ENCODE peak calls at places on chromosome 6, in seven cellular contexts. Q, B, S, O, C, V and U are unnamed samples. For H3K36me3, the result is how much of the 10 kb centered on the place peaks cover.

GRCh38 chr6:52160468-52161104 is 25.6 kb upstream of the IL17A start:
- DNase-seq in Q (no peak), B (no peak), S (no peak), O (no peak), C (no peak), V (no peak), U (no peak)

GRCh38 chr6:47665112-47665511 is 33.3 kb upstream of the ADGRF4 start:
- DNase-seq in Q (no peak), B (no peak), S (no peak), O (peak), C (no peak), V (no peak), U (no peak)

GRCh38 chr6:6915219-6915618 is 192.5 kb upstream of the RREB1 start:
- DNase-seq in Q (no peak), B (no peak), S (no peak), O (no peak), C (no peak), V (peak), U (no peak)

GRCh38 chr6:161091972-161092701 is 100.6 kb downstream of the MAP3K4 start:
- DNase-seq in Q (no peak), B (no peak), S (no peak), O (no peak), C (no peak), V (peak), U (no peak)

GRCh38 chr6:17865798-17866725 is 121.4 kb downstream of the KIF13A start:
- DNase-seq in Q (no peak), B (peak), S (peak), O (peak), C (no peak), V (peak), U (no peak)

GRCh38 chr6:36333889-36334288 is 2.8 kb downstream of the BNIP5 start:
- DNase-seq in Q (no peak), B (no peak), S (no peak), O (no peak), C (no peak), V (no peak), U (no peak)

GRCh38 chr6:47057830-47058540 is 15.9 kb upstream of the ADGRF1 start:
- DNase-seq in Q (no peak), B (peak), S (no peak), O (no peak), C (no peak), V (no peak), U (no peak)

GRCh38 chr6:130107710-130108109 is 89.3 kb downstream of the L3MBTL3 start:
- DNase-seq in Q (no peak), B (no peak), S (no peak), O (no peak), C (no peak), V (no peak), U (no peak)

GRCh38 chr6:29702519-29703103 is 20.6 kb upstream of the HLA-F start:
- DNase-seq in Q (peak), B (peak), S (peak), O (peak), C (peak), V (no peak), U (peak)

GRCh38 chr6:157099912-157100593 is 223.3 kb downstream of the TMEM242 start:
- DNase-seq in Q (peak), B (no peak), S (no peak), O (no peak), C (no peak), V (no peak), U (peak)

GRCh38 chr6:156639023-156639728 is 138.0 kb upstream of the ARID1B start:
- DNase-seq in Q (no peak), B (peak), S (no peak), O (no peak), C (no peak), V (no peak), U (no peak)

GRCh38 chr6:49915035-49915434 is 48.7 kb upstream of the CRISP1 start:
- DNase-seq in Q (no peak), B (no peak), S (no peak), O (no peak), C (no peak), V (no peak), U (no peak)

GRCh38 chr6:26555505-26556262 is 17.5 kb downstream of the HMGN4 start:
- DNase-seq in Q (peak), B (no peak), S (no peak), O (no peak), C (no peak), V (no peak), U (no peak)

GRCh38 chr6:90790696-90791095 is 203.8 kb upstream of the MAP3K7 start:
- DNase-seq in Q (no peak), B (peak), S (no peak), O (no peak), C (no peak), V (peak), U (no peak)

GRCh38 chr6:14721103-14721758 is 524.6 kb upstream of the JARID2 start:
- DNase-seq in Q (no peak), B (no peak), S (no peak), O (no peak), C (no peak), V (peak), U (no peak)

GRCh38 chr6:101534386-101534785 is 140.9 kb downstream of the GRIK2 start:
- DNase-seq in Q (no peak), B (peak), S (no peak), O (no peak), C (no peak), V (peak), U (no peak)

GRCh38 chr6:69953491-69953890 is 87.1 kb downstream of the COL19A1 start:
- DNase-seq in Q (no peak), B (no peak), S (no peak), O (no peak), C (no peak), V (no peak), U (no peak)

GRCh38 chr6:56693246-56693607 is 50.5 kb upstream of the DST start:
- DNase-seq in Q (no peak), B (peak), S (peak), O (no peak), C (no peak), V (peak), U (no peak)

GRCh38 chr6:8434727-8435092 is 635 bp downstream of the SLC35B3 start:
- DNase-seq in Q (no peak), B (no peak), S (no peak), O (no peak), C (no peak), V (no peak), U (no peak)

GRCh38 chr6:168026925-168027324 is 29.5 kb downstream of the KIF25 start:
- DNase-seq in Q (no peak), B (no peak), S (no peak), O (no peak), C (no peak), V (no peak), U (no peak)

GRCh38 chr6:4371207-4371921 is 236.0 kb upstream of the ECI2 start:
- DNase-seq in Q (no peak), B (peak), S (no peak), O (no peak), C (no peak), V (peak), U (no peak)

GRCh38 chr6:21537660-21538059 is 55.9 kb upstream of the SOX4 start:
- DNase-seq in Q (no peak), B (no peak), S (peak), O (no peak), C (no peak), V (no peak), U (no peak)

GRCh38 chr6:119105262-119105661 is 26.8 kb upstream of the FAM184A start:
- DNase-seq in Q (no peak), B (no peak), S (no peak), O (no peak), C (no peak), V (no peak), U (no peak)

GRCh38 chr6:105430685-105431084 is 27.8 kb upstream of the PREP start:
- DNase-seq in Q (no peak), B (no peak), S (no peak), O (no peak), C (no peak), V (no peak), U (no peak)

GRCh38 chr6:17505767-17506280 is 94.3 kb upstream of the FAM8A1 start:
- DNase-seq in Q (no peak), B (peak), S (no peak), O (no peak), C (no peak), V (peak), U (no peak)

GRCh38 chr6:39377530-39377929 is 55.0 kb upstream of the KCNK16 start:
- DNase-seq in Q (no peak), B (peak), S (peak), O (peak), C (no peak), V (peak), U (no peak)

GRCh38 chr6:72218125-72218524 is 331.8 kb downstream of the RIMS1 start:
- DNase-seq in Q (no peak), B (peak), S (no peak), O (peak), C (peak), V (peak), U (no peak)

GRCh38 chr6:148747493-148748160 is 797 bp downstream of the UST start:
- DNase-seq in Q (peak), B (peak), S (peak), O (no peak), C (peak), V (no peak), U (peak)

GRCh38 chr6:80425089-80425823 is 318.8 kb downstream of the BCKDHB start:
- DNase-seq in Q (no peak), B (peak), S (no peak), O (no peak), C (no peak), V (peak), U (no peak)

GRCh38 chr6:163311830-163312229 is 102.7 kb upstream of the QKI start:
- DNase-seq in Q (no peak), B (peak), S (no peak), O (peak), C (no peak), V (no peak), U (no peak)
- H3K36me3 ChIP-seq in Q (under half), B (under half), S (under half), O (under half), C (under half), V (under half), U (under half)

GRCh38 chr6:79042088-79042798 is 35.8 kb downstream of the PHIP start:
- DNase-seq in Q (no peak), B (no peak), S (no peak), O (no peak), C (no peak), V (no peak), U (no peak)
- H3K36me3 ChIP-seq in Q (under half), B (under half), S (under half), O (under half), C (under half), V (under half), U (under half)

DNA sequence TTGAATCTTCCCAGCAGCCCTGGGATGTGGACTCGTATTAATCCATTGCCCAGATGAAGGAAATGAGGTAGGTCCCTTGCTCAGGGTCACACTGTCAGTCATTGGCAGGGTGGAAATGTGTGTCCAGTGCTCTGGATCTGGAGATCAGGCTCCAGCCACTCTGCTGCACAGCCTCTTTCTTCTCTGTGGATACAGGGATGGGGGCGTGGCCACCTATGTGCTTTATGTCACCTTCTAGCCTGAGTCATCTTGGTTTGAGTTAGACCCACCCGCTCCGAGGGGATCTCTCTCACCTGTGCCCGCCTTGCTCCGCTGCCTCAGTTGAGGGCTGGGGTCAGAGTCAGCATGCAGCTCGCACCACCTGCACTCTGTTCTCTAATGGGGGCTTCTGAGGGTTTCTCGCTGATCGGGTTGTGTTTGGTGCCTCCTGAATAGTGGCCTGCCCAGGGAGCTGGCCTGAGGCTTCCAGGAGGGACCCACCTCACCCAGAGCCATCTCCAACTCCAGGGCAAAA is 80.0 kb downstream of the TCP11 start:
- DNase-seq in Q (no peak), B (no peak), S (no peak), O (no peak), C (no peak), V (no peak), U (no peak)
- H3K36me3 ChIP-seq in Q (half or more), B (under half), S (under half), O (under half), C (half or more), V (under half), U (under half)

DNA sequence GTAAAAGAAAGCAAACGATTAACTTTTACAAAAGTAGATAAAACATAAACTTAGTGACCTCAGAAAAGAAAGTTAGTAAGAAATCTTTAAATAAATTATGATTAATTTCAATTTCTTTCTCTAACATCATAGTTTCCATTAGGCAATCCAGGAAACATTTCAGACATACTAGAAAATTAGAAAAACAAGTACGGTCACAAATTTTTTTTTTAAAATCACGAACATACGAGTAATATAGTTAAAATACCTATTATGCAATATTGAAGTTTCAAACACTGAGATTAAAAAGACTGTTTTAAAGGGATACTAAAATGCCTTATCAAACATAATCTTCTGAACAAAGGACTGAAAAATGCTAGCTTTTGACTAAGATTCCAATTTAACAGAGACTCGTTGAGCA is 26.2 kb downstream of the NOL7 start:
- DNase-seq in Q (no peak), B (no peak), S (no peak), O (no peak), C (no peak), V (no peak), U (no peak)
- H3K36me3 ChIP-seq in Q (under half), B (under half), S (half or more), O (under half), C (under half), V (under half), U (half or more)

DNA sequence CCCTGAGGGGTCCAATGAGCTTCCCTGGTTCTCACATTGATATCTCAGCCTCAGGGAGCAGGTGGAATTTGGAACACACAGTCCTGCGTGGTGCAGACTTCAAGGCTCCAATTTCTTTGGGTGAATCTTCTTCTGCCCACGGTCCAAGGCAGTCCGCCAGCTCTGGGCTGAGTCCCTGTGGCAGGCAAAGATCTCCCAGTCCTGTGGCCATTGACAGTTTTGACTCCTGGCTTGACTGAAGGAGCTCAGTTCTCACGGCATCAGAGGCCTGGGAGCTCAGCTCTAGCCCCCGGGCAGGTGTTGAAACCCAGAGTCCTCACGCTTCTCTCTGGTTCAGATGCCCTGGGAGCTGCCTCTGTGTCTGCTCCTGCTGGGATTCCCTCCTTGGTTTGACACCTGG is 61.1 kb downstream of the PSMG4 start:
- DNase-seq in Q (no peak), B (no peak), S (no peak), O (no peak), C (no peak), V (no peak), U (no peak)
- H3K36me3 ChIP-seq in Q (under half), B (under half), S (under half), O (under half), C (under half), V (under half), U (under half)

DNA sequence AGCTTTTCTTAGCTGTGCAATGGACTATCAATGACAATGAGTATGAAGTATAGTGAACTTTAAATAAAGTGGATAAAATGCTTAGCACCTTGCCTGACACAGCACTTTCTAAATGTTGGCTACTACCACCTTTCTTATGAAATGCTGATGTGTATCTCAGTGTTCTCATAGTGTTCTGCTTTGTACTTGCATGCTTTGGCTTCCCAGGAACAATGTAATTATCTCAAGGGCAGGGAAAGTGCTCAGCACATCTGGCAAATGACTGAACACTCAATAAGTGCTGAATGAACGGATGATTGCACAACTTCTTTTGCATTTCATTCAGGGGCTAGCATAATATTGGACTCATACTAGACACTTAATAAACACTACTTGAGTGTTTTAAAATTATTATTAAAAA is 28.2 kb upstream of the NOX3 start:
- DNase-seq in Q (no peak), B (no peak), S (no peak), O (no peak), C (no peak), V (peak), U (no peak)
- H3K36me3 ChIP-seq in Q (under half), B (under half), S (under half), O (under half), C (under half), V (under half), U (under half)

GRCh38 chr6:35078896-35079295 is 62.2 kb downstream of the TCP11 start:
- DNase-seq in Q (no peak), B (no peak), S (no peak), O (no peak), C (no peak), V (no peak), U (no peak)
- H3K36me3 ChIP-seq in Q (half or more), B (under half), S (under half), O (under half), C (half or more), V (under half), U (under half)

GRCh38 chr6:144477396-144477795 is 192.3 kb downstream of the UTRN start:
- DNase-seq in Q (no peak), B (no peak), S (no peak), O (no peak), C (no peak), V (peak), U (no peak)

GRCh38 chr6:144479991-144480390 is 194.9 kb downstream of the UTRN start:
- DNase-seq in Q (no peak), B (no peak), S (no peak), O (no peak), C (no peak), V (no peak), U (no peak)

GRCh38 chr6:144477841-144478240 is 192.7 kb downstream of the UTRN start:
- DNase-seq in Q (no peak), B (no peak), S (no peak), O (no peak), C (no peak), V (no peak), U (no peak)

GRCh38 chr6:144480518-144480917 is 195.4 kb downstream of the UTRN start:
- DNase-seq in Q (no peak), B (no peak), S (no peak), O (no peak), C (no peak), V (peak), U (no peak)

GRCh38 chr6:144478487-144478886 is 193.4 kb downstream of the UTRN start:
- DNase-seq in Q (no peak), B (no peak), S (no peak), O (no peak), C (no peak), V (no peak), U (no peak)
- H3K36me3 ChIP-seq in Q (under half), B (under half), S (under half), O (under half), C (half or more), V (under half), U (half or more)

DNA sequence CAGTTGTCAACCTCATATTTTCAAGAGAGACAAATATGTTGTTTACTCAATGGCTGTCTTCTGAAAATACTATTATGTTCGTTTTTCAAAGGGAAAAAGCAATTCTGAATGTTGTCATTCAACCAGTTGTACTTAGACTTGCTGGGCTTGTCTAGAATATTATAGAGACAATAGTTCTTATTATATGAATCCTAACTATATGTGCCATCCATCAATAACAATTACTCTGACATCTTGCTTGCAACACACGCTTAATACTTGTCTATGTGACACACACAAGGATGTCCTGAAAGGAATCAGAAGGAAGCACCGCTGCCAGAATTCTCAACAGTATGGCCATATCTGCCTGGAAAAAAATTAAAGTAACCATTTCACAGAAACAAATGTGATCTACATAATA is 283.3 kb upstream of the NRSN1 start:
- DNase-seq in Q (no peak), B (no peak), S (no peak), O (no peak), C (no peak), V (no peak), U (no peak)
- H3K36me3 ChIP-seq in Q (under half), B (under half), S (under half), O (under half), C (under half), V (under half), U (under half)